ENCODE peak calls at places on chromosomes 5 and 9, in six cellular contexts. One of them, this sample, is unnamed.

GRCh38 chr9:19493174-19493811 is 84.5 kb downstream of the ACER2 start:
- DNase-seq in LHCN-M2: peak
- DNase-seq in stimulated activated CD8-positive, alpha-beta memory T cell treated with anti-CD3 and anti-CD28 coated beads, Interleukin-7, amount 100 ng/mL, for 4 hours: no peak
- DNase-seq in AG08395: peak
- DNase-seq in left ventricle myocardium inferior: peak
- DNase-seq in fibroblast of mammary gland: peak
- DNase-seq in this sample: peak

GRCh38 chr5:14109041-14109747 is 33.9 kb upstream of the TRIO start:
- DNase-seq in left ventricle myocardium inferior: no peak
- DNase-seq in AG08395: peak
- DNase-seq in fibroblast of mammary gland: peak
- DNase-seq in stimulated activated CD8-positive, alpha-beta memory T cell treated with anti-CD3 and anti-CD28 coated beads, Interleukin-7, amount 100 ng/mL, for 4 hours: no peak
- DNase-seq in LHCN-M2: peak
- DNase-seq in this sample: no peak

GRCh38 chr5:115457574-115457973 is 87.0 kb downstream of the FEM1C start:
- DNase-seq in left ventricle myocardium inferior: no peak
- DNase-seq in AG08395: no peak
- DNase-seq in LHCN-M2: no peak
- DNase-seq in stimulated activated CD8-positive, alpha-beta memory T cell treated with anti-CD3 and anti-CD28 coated beads, Interleukin-7, amount 100 ng/mL, for 4 hours: no peak
- DNase-seq in fibroblast of mammary gland: no peak
- DNase-seq in this sample: no peak

GRCh38 chr5:129460951-129461815 is 1.1 kb downstream of the ADAMTS19 start:
- DNase-seq in left ventricle myocardium inferior: peak
- DNase-seq in AG08395: no peak
- DNase-seq in LHCN-M2: peak
- DNase-seq in stimulated activated CD8-positive, alpha-beta memory T cell treated with anti-CD3 and anti-CD28 coated beads, Interleukin-7, amount 100 ng/mL, for 4 hours: no peak
- DNase-seq in fibroblast of mammary gland: no peak
- DNase-seq in this sample: peak

GRCh38 chr5:113871972-113872371 is 358.5 kb downstream of the YTHDC2 start:
- DNase-seq in AG08395: no peak
- DNase-seq in stimulated activated CD8-positive, alpha-beta memory T cell treated with anti-CD3 and anti-CD28 coated beads, Interleukin-7, amount 100 ng/mL, for 4 hours: no peak
- DNase-seq in left ventricle myocardium inferior: no peak
- DNase-seq in fibroblast of mammary gland: no peak
- DNase-seq in LHCN-M2: no peak
- DNase-seq in this sample: no peak

GRCh38 chr9:133545494-133546286 is 11.2 kb downstream of the ADAMTSL2 start:
- DNase-seq in LHCN-M2: no peak
- DNase-seq in fibroblast of mammary gland: no peak
- DNase-seq in left ventricle myocardium inferior: no peak
- DNase-seq in AG08395: no peak
- DNase-seq in stimulated activated CD8-positive, alpha-beta memory T cell treated with anti-CD3 and anti-CD28 coated beads, Interleukin-7, amount 100 ng/mL, for 4 hours: no peak
- DNase-seq in this sample: no peak

GRCh38 chr5:180069589-180070247 is 1.8 kb downstream of the RNF130 start:
- DNase-seq in stimulated activated CD8-positive, alpha-beta memory T cell treated with anti-CD3 and anti-CD28 coated beads, Interleukin-7, amount 100 ng/mL, for 4 hours: no peak
- DNase-seq in left ventricle myocardium inferior: no peak
- DNase-seq in fibroblast of mammary gland: no peak
- DNase-seq in LHCN-M2: no peak
- DNase-seq in AG08395: no peak
- DNase-seq in this sample: peak

GRCh38 chr5:154039458-154039829 is 677 bp downstream of the MFAP3 start:
- DNase-seq in fibroblast of mammary gland: no peak
- DNase-seq in LHCN-M2: no peak
- DNase-seq in stimulated activated CD8-positive, alpha-beta memory T cell treated with anti-CD3 and anti-CD28 coated beads, Interleukin-7, amount 100 ng/mL, for 4 hours: no peak
- DNase-seq in left ventricle myocardium inferior: no peak
- DNase-seq in AG08395: no peak
- DNase-seq in this sample: no peak

GRCh38 chr9:128304971-128305288 is 17.3 kb downstream of the TRUB2 start:
- DNase-seq in stimulated activated CD8-positive, alpha-beta memory T cell treated with anti-CD3 and anti-CD28 coated beads, Interleukin-7, amount 100 ng/mL, for 4 hours: no peak
- DNase-seq in LHCN-M2: no peak
- DNase-seq in fibroblast of mammary gland: peak
- DNase-seq in AG08395: no peak
- DNase-seq in left ventricle myocardium inferior: no peak
- DNase-seq in this sample: no peak

GRCh38 chr9:117656007-117656406 is 48.2 kb upstream of the TLR4 start:
- DNase-seq in fibroblast of mammary gland: peak
- DNase-seq in left ventricle myocardium inferior: no peak
- DNase-seq in stimulated activated CD8-positive, alpha-beta memory T cell treated with anti-CD3 and anti-CD28 coated beads, Interleukin-7, amount 100 ng/mL, for 4 hours: no peak
- DNase-seq in AG08395: no peak
- DNase-seq in LHCN-M2: no peak
- DNase-seq in this sample: peak

GRCh38 chr5:32044904-32045303 is 129.2 kb downstream of the GOLPH3 start:
- DNase-seq in fibroblast of mammary gland: peak
- DNase-seq in left ventricle myocardium inferior: no peak
- DNase-seq in stimulated activated CD8-positive, alpha-beta memory T cell treated with anti-CD3 and anti-CD28 coated beads, Interleukin-7, amount 100 ng/mL, for 4 hours: no peak
- DNase-seq in AG08395: peak
- DNase-seq in LHCN-M2: peak
- DNase-seq in this sample: no peak

GRCh38 chr9:107488400-107489143 is 997 bp downstream of the KLF4 start:
- DNase-seq in stimulated activated CD8-positive, alpha-beta memory T cell treated with anti-CD3 and anti-CD28 coated beads, Interleukin-7, amount 100 ng/mL, for 4 hours: no peak
- DNase-seq in left ventricle myocardium inferior: peak
- DNase-seq in fibroblast of mammary gland: peak
- DNase-seq in LHCN-M2: no peak
- DNase-seq in AG08395: peak
- DNase-seq in this sample: no peak

GRCh38 chr9:11893331-11893730 is 799.9 kb upstream of the TYRP1 start:
- DNase-seq in stimulated activated CD8-positive, alpha-beta memory T cell treated with anti-CD3 and anti-CD28 coated beads, Interleukin-7, amount 100 ng/mL, for 4 hours: no peak
- DNase-seq in left ventricle myocardium inferior: no peak
- DNase-seq in AG08395: no peak
- DNase-seq in fibroblast of mammary gland: peak
- DNase-seq in LHCN-M2: no peak
- DNase-seq in this sample: no peak

GRCh38 chr5:119166026-119166425 is 95.1 kb downstream of the DMXL1 start:
- DNase-seq in AG08395: no peak
- DNase-seq in stimulated activated CD8-positive, alpha-beta memory T cell treated with anti-CD3 and anti-CD28 coated beads, Interleukin-7, amount 100 ng/mL, for 4 hours: no peak
- DNase-seq in LHCN-M2: no peak
- DNase-seq in left ventricle myocardium inferior: no peak
- DNase-seq in fibroblast of mammary gland: no peak
- DNase-seq in this sample: no peak

This sample was measured in putamen.